ENCODE peak calls at places on chromosomes 3 and 15, in seven cellular contexts. One of them, this sample, is unnamed.

GRCh38 chr3:190807719-190808375 is 54.6 kb downstream of the GMNC start:
- DNase-seq in H1: no peak
- DNase-seq in H9: no peak
- DNase-seq in mesendoderm: no peak
- DNase-seq in trophoblast cell: no peak
- DNase-seq in neuronal stem cell: no peak
- DNase-seq in IMR-90: no peak
- DNase-seq in this sample: no peak

GRCh38 chr3:72683068-72683467 is 165.2 kb downstream of the SHQ1 start:
- DNase-seq in neuronal stem cell: no peak
- DNase-seq in mesendoderm: no peak
- DNase-seq in H9: no peak
- DNase-seq in trophoblast cell: no peak
- DNase-seq in H1: no peak
- DNase-seq in IMR-90: no peak
- DNase-seq in this sample: no peak

GRCh38 chr3:136861890-136862610 is at the start of gene NCK1:
- DNase-seq in trophoblast cell: peak; percentile 99
- DNase-seq in neuronal stem cell: peak; percentile 96
- DNase-seq in mesendoderm: peak; percentile 100
- DNase-seq in H1: peak; percentile 91
- DNase-seq in H9: peak; percentile 98
- DNase-seq in IMR-90: peak; percentile 98
- DNase-seq in this sample: peak; percentile 99

GRCh38 chr15:101489236-101489632 is 273 bp downstream of the PCSK6 start:
- DNase-seq in H1: no peak
- DNase-seq in neuronal stem cell: no peak
- DNase-seq in trophoblast cell: peak; percentile 47
- DNase-seq in H9: no peak
- DNase-seq in IMR-90: no peak
- DNase-seq in mesendoderm: peak; percentile 67
- DNase-seq in this sample: no peak

GRCh38 chr3:108008931-108009635 is 81.7 kb downstream of the CD47 start:
- DNase-seq in IMR-90: peak; percentile 92
- DNase-seq in neuronal stem cell: no peak
- DNase-seq in trophoblast cell: peak; percentile 43
- DNase-seq in H9: no peak
- DNase-seq in mesendoderm: no peak
- DNase-seq in H1: no peak
- DNase-seq in this sample: peak; percentile 65

GRCh38 chr15:41790756-41791546 is 16.7 kb downstream of the MAPKBP1 start:
- DNase-seq in trophoblast cell: no peak
- DNase-seq in H1: no peak
- DNase-seq in neuronal stem cell: no peak
- DNase-seq in IMR-90: peak; percentile 79
- DNase-seq in H9: no peak
- DNase-seq in mesendoderm: peak; percentile 76
- DNase-seq in this sample: peak; percentile 90

GRCh38 chr3:9552252-9552999 is 1.2 kb downstream of the LHFPL4 start:
- DNase-seq in H9: peak; percentile 93
- DNase-seq in IMR-90: peak; percentile 41
- DNase-seq in H1: peak; percentile 75
- DNase-seq in neuronal stem cell: peak; percentile 81
- DNase-seq in mesendoderm: peak; percentile 89
- DNase-seq in trophoblast cell: peak; percentile 54
- DNase-seq in this sample: peak; percentile 53

GRCh38 chr3:194023501-194024280 is 112.3 kb upstream of the HES1 start:
- DNase-seq in trophoblast cell: no peak
- DNase-seq in IMR-90: no peak
- DNase-seq in mesendoderm: no peak
- DNase-seq in neuronal stem cell: no peak
- DNase-seq in H1: no peak
- DNase-seq in H9: no peak
- DNase-seq in this sample: no peak

GRCh38 chr3:7172996-7173395 is 312.1 kb downstream of the GRM7 start:
- DNase-seq in trophoblast cell: no peak
- DNase-seq in H9: no peak
- DNase-seq in neuronal stem cell: no peak
- DNase-seq in H1: no peak
- DNase-seq in IMR-90: no peak
- DNase-seq in mesendoderm: no peak
- DNase-seq in this sample: no peak

GRCh38 chr3:35944915-35945710 is 305.8 kb downstream of the ARPP21 start:
- DNase-seq in neuronal stem cell: no peak
- DNase-seq in IMR-90: peak; percentile 51
- DNase-seq in mesendoderm: peak; percentile 18
- DNase-seq in H1: no peak
- DNase-seq in H9: no peak
- DNase-seq in trophoblast cell: no peak
- DNase-seq in this sample: peak; percentile 5

GRCh38 chr15:89329329-89330084 is 5.1 kb downstream of the POLG start:
- DNase-seq in H1: no peak
- DNase-seq in neuronal stem cell: no peak
- DNase-seq in H9: no peak
- DNase-seq in mesendoderm: no peak
- DNase-seq in trophoblast cell: no peak
- DNase-seq in IMR-90: no peak
- DNase-seq in this sample: no peak

GRCh38 chr3:38521391-38521987 is 25.3 kb downstream of the EXOG start:
- DNase-seq in IMR-90: peak; percentile 75
- DNase-seq in H1: no peak
- DNase-seq in trophoblast cell: peak; percentile 65
- DNase-seq in H9: peak; percentile 80
- DNase-seq in neuronal stem cell: peak; percentile 79
- DNase-seq in mesendoderm: peak; percentile 84
- DNase-seq in this sample: peak; percentile 71

GRCh38 chr3:55804170-55805095 is 317.3 kb upstream of the WNT5A start:
- DNase-seq in H1: no peak
- DNase-seq in neuronal stem cell: no peak
- DNase-seq in IMR-90: no peak
- DNase-seq in H9: no peak
- DNase-seq in trophoblast cell: no peak
- DNase-seq in mesendoderm: peak; percentile 50
- DNase-seq in this sample: peak; percentile 51

GRCh38 chr3:46910166-46910760 is 32.7 kb downstream of the PTH1R start:
- DNase-seq in IMR-90: no peak
- DNase-seq in trophoblast cell: no peak
- DNase-seq in neuronal stem cell: no peak
- DNase-seq in mesendoderm: no peak
- DNase-seq in H1: no peak
- DNase-seq in H9: no peak
- DNase-seq in this sample: no peak

GRCh38 chr3:43794776-43795175 is 104.0 kb downstream of the ABHD5 start:
- DNase-seq in H1: no peak
- DNase-seq in mesendoderm: peak; percentile 29
- DNase-seq in H9: peak; percentile 12
- DNase-seq in trophoblast cell: no peak
- DNase-seq in IMR-90: peak; percentile 60
- DNase-seq in neuronal stem cell: no peak
- DNase-seq in this sample: no peak

GRCh38 chr15:50765202-50765967 is at the start of gene SPPL2A:
- DNase-seq in H1: no peak
- DNase-seq in mesendoderm: peak; percentile 92
- DNase-seq in neuronal stem cell: peak; percentile 58
- DNase-seq in trophoblast cell: peak; percentile 79
- DNase-seq in H9: peak; percentile 84
- DNase-seq in IMR-90: peak; percentile 84
- DNase-seq in this sample: peak; percentile 89

GRCh38 chr15:58684751-58685150 is 64.8 kb downstream of the ADAM10 start:
- DNase-seq in H9: no peak
- DNase-seq in neuronal stem cell: no peak
- DNase-seq in IMR-90: peak; percentile 41
- DNase-seq in trophoblast cell: no peak
- DNase-seq in mesendoderm: no peak
- DNase-seq in H1: no peak
- DNase-seq in this sample: no peak

GRCh38 chr3:13432093-13432492 is 12.0 kb upstream of the NUP210 start:
- DNase-seq in H1: no peak
- DNase-seq in mesendoderm: no peak
- DNase-seq in IMR-90: no peak
- DNase-seq in trophoblast cell: no peak
- DNase-seq in neuronal stem cell: no peak
- DNase-seq in H9: no peak
- DNase-seq in this sample: no peak

GRCh38 chr3:127123533-127123932 is 69.4 kb upstream of the PRR23E start:
- DNase-seq in trophoblast cell: no peak
- DNase-seq in neuronal stem cell: no peak
- DNase-seq in H1: no peak
- DNase-seq in H9: no peak
- DNase-seq in IMR-90: no peak
- DNase-seq in mesendoderm: no peak
- DNase-seq in this sample: no peak

GRCh38 chr3:176159796-176160195 is 1037.5 kb downstream of the TBL1XR1 start:
- DNase-seq in H9: no peak
- DNase-seq in trophoblast cell: no peak
- DNase-seq in H1: no peak
- DNase-seq in IMR-90: peak; percentile 28
- DNase-seq in mesendoderm: no peak
- DNase-seq in neuronal stem cell: no peak
- DNase-seq in this sample: peak; percentile 6

DNA sequence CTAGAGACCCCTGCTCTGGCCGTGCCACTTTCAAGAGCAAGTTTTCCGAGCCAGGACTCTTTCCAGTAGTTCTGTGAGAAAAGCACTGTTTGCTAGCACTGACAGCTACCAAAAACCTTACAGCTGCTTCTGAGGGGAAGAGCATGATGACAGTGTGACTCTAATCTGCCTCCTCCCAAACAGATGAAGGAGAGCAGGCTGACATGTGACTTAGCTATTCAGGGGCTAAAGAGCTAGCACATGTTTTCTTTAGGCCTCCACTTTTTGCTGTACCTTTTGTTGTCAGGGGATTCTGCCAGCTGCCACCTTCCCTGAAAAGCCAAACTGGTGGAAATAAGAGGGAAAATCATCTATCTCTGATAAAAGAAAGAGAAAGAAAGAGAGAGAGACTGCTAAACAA is 17.3 kb downstream of the POPDC2 start:
- DNase-seq in H9: no peak
- DNase-seq in H1: no peak
- DNase-seq in mesendoderm: no peak
- DNase-seq in neuronal stem cell: no peak
- DNase-seq in trophoblast cell: no peak
- DNase-seq in IMR-90: peak; percentile 71
- DNase-seq in this sample: peak; percentile 35
- H4K8ac ChIP-seq in H9: no peak overlapping the region
- H4K8ac ChIP-seq in H1: no peak overlapping the region
- H4K8ac ChIP-seq in mesendoderm: no peak overlapping the region
- H4K8ac ChIP-seq in neuronal stem cell: no peak overlapping the region
- H4K8ac ChIP-seq in trophoblast cell: no peak overlapping the region
- H4K8ac ChIP-seq in IMR-90: no peak overlapping the region
- H4K8ac ChIP-seq in this sample: peak overlapping the region; percentile 35

GRCh38 chr15:64904189-64904588 is 7.5 kb upstream of the ANKDD1A start:
- DNase-seq in IMR-90: no peak
- DNase-seq in mesendoderm: no peak
- DNase-seq in H9: no peak
- DNase-seq in neuronal stem cell: no peak
- DNase-seq in H1: no peak
- DNase-seq in trophoblast cell: no peak
- DNase-seq in this sample: no peak
- H4K8ac ChIP-seq in IMR-90: no peak overlapping the region
- H4K8ac ChIP-seq in mesendoderm: no peak overlapping the region
- H4K8ac ChIP-seq in H9: no peak overlapping the region
- H4K8ac ChIP-seq in neuronal stem cell: no peak overlapping the region
- H4K8ac ChIP-seq in H1: peak overlapping the region; percentile 39
- H4K8ac ChIP-seq in trophoblast cell: no peak overlapping the region
- H4K8ac ChIP-seq in this sample: peak overlapping the region; percentile 41

DNA sequence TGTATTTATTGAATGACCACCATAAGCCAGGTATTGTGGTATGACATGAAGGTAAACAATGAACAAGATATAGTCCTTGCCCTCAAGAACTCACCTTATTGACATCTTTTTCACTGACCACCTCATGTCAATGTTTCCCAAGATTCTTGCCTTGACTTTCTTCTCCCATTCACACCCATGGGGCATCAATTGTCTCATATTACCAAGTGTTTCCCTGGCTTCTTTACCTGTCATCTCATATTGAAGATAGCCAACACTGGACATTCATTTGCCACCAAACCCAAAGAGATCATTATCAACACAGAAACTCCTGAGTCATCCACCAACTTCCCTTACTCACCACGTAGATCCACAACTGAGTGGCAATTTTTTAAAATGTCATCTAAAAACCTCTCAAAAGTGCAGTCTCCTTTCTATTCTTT is 2.2 kb downstream of the EFHB start:
- DNase-seq in mesendoderm: no peak
- DNase-seq in IMR-90: no peak
- DNase-seq in H9: no peak
- DNase-seq in H1: no peak
- DNase-seq in neuronal stem cell: no peak
- DNase-seq in trophoblast cell: no peak
- DNase-seq in this sample: peak; percentile 13
- H4K8ac ChIP-seq in mesendoderm: no peak overlapping the region
- H4K8ac ChIP-seq in IMR-90: no peak overlapping the region
- H4K8ac ChIP-seq in H9: no peak overlapping the region
- H4K8ac ChIP-seq in H1: no peak overlapping the region
- H4K8ac ChIP-seq in neuronal stem cell: no peak overlapping the region
- H4K8ac ChIP-seq in trophoblast cell: no peak overlapping the region
- H4K8ac ChIP-seq in this sample: no peak overlapping the region

GRCh38 chr15:63528138-63528659 is 23.8 kb downstream of the USP3 start:
- DNase-seq in H9: no peak
- DNase-seq in H1: no peak
- DNase-seq in mesendoderm: no peak
- DNase-seq in trophoblast cell: no peak
- DNase-seq in neuronal stem cell: no peak
- DNase-seq in IMR-90: no peak
- DNase-seq in this sample: no peak

GRCh38 chr15:63532307-63532744 is 27.9 kb downstream of the USP3 start:
- DNase-seq in neuronal stem cell: no peak
- DNase-seq in H1: no peak
- DNase-seq in IMR-90: peak; percentile 38
- DNase-seq in mesendoderm: no peak
- DNase-seq in trophoblast cell: no peak
- DNase-seq in H9: no peak
- DNase-seq in this sample: no peak

GRCh38 chr15:63531586-63531985 is 27.2 kb downstream of the USP3 start:
- DNase-seq in trophoblast cell: peak; percentile 8
- DNase-seq in H1: no peak
- DNase-seq in neuronal stem cell: no peak
- DNase-seq in IMR-90: no peak
- DNase-seq in mesendoderm: peak; percentile 42
- DNase-seq in H9: no peak
- DNase-seq in this sample: no peak

GRCh38 chr15:63530235-63530634 is 25.8 kb downstream of the USP3 start:
- DNase-seq in trophoblast cell: no peak
- DNase-seq in H1: no peak
- DNase-seq in IMR-90: no peak
- DNase-seq in H9: no peak
- DNase-seq in neuronal stem cell: no peak
- DNase-seq in mesendoderm: no peak
- DNase-seq in this sample: no peak

GRCh38 chr15:63530762-63531299 is 26.4 kb downstream of the USP3 start:
- DNase-seq in IMR-90: no peak
- DNase-seq in H1: no peak
- DNase-seq in trophoblast cell: no peak
- DNase-seq in H9: no peak
- DNase-seq in neuronal stem cell: no peak
- DNase-seq in mesendoderm: no peak
- DNase-seq in this sample: no peak
- H4K8ac ChIP-seq in IMR-90: no peak overlapping the region
- H4K8ac ChIP-seq in H1: no peak overlapping the region
- H4K8ac ChIP-seq in trophoblast cell: no peak overlapping the region
- H4K8ac ChIP-seq in H9: no peak overlapping the region
- H4K8ac ChIP-seq in neuronal stem cell: no peak overlapping the region
- H4K8ac ChIP-seq in mesendoderm: no peak overlapping the region
- H4K8ac ChIP-seq in this sample: no peak overlapping the region

GRCh38 chr3:105781871-105782270 is 86.9 kb downstream of the CBLB start:
- DNase-seq in neuronal stem cell: no peak
- DNase-seq in trophoblast cell: no peak
- DNase-seq in H9: no peak
- DNase-seq in IMR-90: peak; percentile 19
- DNase-seq in H1: no peak
- DNase-seq in mesendoderm: peak; percentile 69
- DNase-seq in this sample: peak; percentile 39
- H4K8ac ChIP-seq in neuronal stem cell: no peak overlapping the region
- H4K8ac ChIP-seq in trophoblast cell: no peak overlapping the region
- H4K8ac ChIP-seq in H9: no peak overlapping the region
- H4K8ac ChIP-seq in IMR-90: no peak overlapping the region
- H4K8ac ChIP-seq in H1: no peak overlapping the region
- H4K8ac ChIP-seq in mesendoderm: no peak overlapping the region
- H4K8ac ChIP-seq in this sample: no peak overlapping the region